ENCODE peak calls at places on chromosomes 13 and 19, in five cellular contexts. K, L, Z, P and N are unnamed samples.

GRCh38 chr19:35901854-35902661 is at the start of gene HCST:
- DNase-seq in K (no peak), L (no peak), Z (no peak), P (no peak), N (no peak)

GRCh38 chr13:41944229-41944628 is 16.7 kb downstream of the VWA8 start:
- DNase-seq in K (no peak), L (no peak), Z (no peak), P (no peak), N (no peak)

GRCh38 chr19:47704024-47704423 is 9.2 kb upstream of the EHD2 start:
- DNase-seq in K (no peak), L (no peak), Z (no peak), P (no peak), N (no peak)

GRCh38 chr19:40433391-40434216 is 7.8 kb upstream of the SERTAD1 start:
- DNase-seq in K (no peak), L (peak; percentile 87), Z (peak; percentile 89), P (peak; percentile 80), N (peak; percentile 86)

GRCh38 chr19:46373573-46374359 is 26.9 kb downstream of the PPP5C start:
- DNase-seq in K (no peak), L (peak; percentile 98), Z (peak; percentile 99), P (no peak), N (peak; percentile 62)

GRCh38 chr19:58038688-58039204 is 4.9 kb downstream of the ZSCAN1 start:
- DNase-seq in K (no peak), L (no peak), Z (no peak), P (no peak), N (no peak)

GRCh38 chr19:32555786-32556185 is 25.2 kb upstream of the PDCD5 start:
- DNase-seq in K (no peak), L (no peak), Z (no peak), P (no peak), N (no peak)

GRCh38 chr19:929523-930258 is 3.9 kb downstream of the ARID3A start:
- DNase-seq in K (no peak), L (no peak), Z (no peak), P (no peak), N (no peak)

GRCh38 chr13:78603240-78603947 is at the start of gene POU4F1:
- DNase-seq in K (no peak), L (no peak), Z (no peak), P (peak; percentile 80), N (no peak)

GRCh38 chr13:19795956-19796355 is 13.2 kb upstream of the PSPC1 start:
- DNase-seq in K (no peak), L (no peak), Z (no peak), P (no peak), N (no peak)

GRCh38 chr19:17289489-17289888 is 7.8 kb downstream of the ANKLE1 start:
- DNase-seq in K (peak; percentile 89), L (no peak), Z (no peak), P (peak; percentile 77), N (no peak)

GRCh38 chr19:33282036-33282686 is 20.2 kb downstream of the CEBPA start:
- DNase-seq in K (no peak), L (no peak), Z (no peak), P (no peak), N (no peak)

DNA sequence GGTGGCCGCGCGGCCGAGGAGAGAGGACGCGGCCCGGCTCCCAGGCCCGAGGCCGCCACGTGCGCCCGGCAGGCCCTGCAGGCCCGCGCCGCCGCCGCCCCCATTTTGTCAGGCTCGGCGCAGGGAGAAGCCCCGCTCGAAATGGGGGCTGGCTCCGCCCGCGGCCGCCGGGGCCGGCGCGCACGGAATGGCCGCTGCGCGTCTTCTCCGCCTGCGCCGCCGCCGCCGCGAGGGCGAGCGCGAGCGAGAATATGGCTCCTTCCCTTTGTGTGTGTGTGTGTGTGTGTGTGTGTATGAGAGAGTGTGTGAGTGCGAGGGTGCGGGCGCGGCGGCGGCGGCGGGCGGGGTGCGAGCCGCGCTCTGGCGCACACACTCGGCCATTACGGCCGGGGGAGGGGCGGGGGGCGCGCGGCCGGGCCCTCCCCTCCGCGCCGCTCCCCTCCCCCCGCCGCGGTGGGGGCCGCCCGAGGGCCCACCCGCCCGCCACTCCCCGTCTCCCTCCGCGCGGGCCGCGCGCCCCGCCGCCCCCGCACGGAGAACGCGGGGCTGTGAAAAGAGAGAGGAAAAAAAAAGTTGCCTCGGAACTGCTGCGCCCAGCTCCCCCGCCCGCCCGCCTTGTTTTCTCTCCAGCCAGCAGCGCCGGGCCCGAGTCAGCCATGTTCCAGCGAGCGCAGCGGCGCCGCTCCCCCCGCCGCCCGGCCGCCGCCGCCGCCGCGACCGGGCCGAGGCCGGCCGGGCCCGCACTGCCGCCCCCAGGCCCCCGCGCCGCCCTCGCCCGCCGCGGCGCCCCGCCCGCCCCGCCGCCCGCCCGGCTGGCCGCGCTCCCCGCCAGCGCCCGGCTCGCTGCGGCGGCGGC is 1.0 kb downstream of the HMGB1 start:
- DNase-seq in K (no peak), L (peak; percentile 65), Z (peak; percentile 77), P (peak; percentile 47), N (no peak)
- TF ChIP-seq POLR2AphosphoS5 in K (peak; percentile 37), L (peak; percentile 13), Z (no peak), P (no peak), N (peak; percentile 72)

GRCh38 chr19:8340341-8341096 is 2.5 kb downstream of the KANK3 start:
- DNase-seq in K (no peak), L (no peak), Z (no peak), P (no peak), N (peak; percentile 51)

GRCh38 chr19:8342316-8342683 is 762 bp downstream of the KANK3 start:
- DNase-seq in K (no peak), L (no peak), Z (no peak), P (no peak), N (no peak)

GRCh38 chr19:8338835-8339234 is 4.2 kb downstream of the KANK3 start:
- DNase-seq in K (no peak), L (no peak), Z (no peak), P (no peak), N (no peak)

GRCh38 chr19:8343483-8343844 is 402 bp upstream of the KANK3 start:
- DNase-seq in K (no peak), L (no peak), Z (no peak), P (no peak), N (no peak)

DNA sequence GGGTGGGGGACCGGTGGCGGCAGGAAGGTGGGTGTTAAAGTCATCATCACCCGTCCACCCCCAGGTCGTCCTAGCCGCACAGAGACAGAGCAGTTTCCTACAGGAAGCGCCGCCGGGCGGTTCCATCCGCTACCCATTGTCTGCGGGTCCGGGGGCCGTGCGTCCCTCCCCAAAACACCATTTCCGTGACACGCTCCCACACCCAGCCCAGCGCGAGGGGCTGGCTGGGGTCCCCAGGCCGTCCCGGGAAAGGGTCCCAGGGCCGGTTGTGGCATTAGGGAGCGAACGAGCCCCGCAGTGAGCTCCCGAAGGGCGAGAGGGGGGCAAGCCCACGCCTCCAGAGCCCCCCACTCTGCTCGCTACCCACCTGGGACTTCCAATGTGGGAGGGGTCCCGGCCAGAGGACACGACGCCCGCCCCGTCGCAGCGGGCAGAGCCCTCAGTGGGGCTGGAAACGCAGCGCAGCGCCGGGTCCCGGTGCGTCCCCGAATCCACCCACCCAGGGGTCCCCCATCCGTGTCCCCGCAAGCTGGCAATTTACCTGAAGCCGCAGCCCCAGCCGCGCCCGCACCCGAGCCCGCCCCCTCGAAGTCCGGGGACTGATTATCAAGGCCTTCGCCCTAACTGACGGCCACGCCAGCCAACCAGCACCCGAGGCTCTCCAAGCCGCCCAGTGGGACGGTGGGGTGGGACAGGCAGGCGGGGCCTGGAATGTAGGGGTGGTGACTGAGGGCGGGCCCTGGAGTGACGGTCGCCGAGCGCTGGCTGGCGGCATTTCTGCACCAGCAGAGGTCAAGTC is at the start of gene KANK3:
- DNase-seq in K (peak; percentile 97), L (peak; percentile 92), Z (peak; percentile 91), P (peak; percentile 99), N (peak; percentile 95)
- TF ChIP-seq POLR2AphosphoS5 in K (peak; percentile 64), L (peak; percentile 40), Z (peak; percentile 90), P (no peak), N (no peak)

GRCh38 chr13:28467886-28468519 is 26.9 kb downstream of the FLT1 start:
- DNase-seq in K (no peak), L (no peak), Z (no peak), P (no peak), N (no peak)
- TF ChIP-seq POLR2AphosphoS5 in K (no peak), L (no peak), Z (no peak), P (no peak), N (no peak)

DNA sequence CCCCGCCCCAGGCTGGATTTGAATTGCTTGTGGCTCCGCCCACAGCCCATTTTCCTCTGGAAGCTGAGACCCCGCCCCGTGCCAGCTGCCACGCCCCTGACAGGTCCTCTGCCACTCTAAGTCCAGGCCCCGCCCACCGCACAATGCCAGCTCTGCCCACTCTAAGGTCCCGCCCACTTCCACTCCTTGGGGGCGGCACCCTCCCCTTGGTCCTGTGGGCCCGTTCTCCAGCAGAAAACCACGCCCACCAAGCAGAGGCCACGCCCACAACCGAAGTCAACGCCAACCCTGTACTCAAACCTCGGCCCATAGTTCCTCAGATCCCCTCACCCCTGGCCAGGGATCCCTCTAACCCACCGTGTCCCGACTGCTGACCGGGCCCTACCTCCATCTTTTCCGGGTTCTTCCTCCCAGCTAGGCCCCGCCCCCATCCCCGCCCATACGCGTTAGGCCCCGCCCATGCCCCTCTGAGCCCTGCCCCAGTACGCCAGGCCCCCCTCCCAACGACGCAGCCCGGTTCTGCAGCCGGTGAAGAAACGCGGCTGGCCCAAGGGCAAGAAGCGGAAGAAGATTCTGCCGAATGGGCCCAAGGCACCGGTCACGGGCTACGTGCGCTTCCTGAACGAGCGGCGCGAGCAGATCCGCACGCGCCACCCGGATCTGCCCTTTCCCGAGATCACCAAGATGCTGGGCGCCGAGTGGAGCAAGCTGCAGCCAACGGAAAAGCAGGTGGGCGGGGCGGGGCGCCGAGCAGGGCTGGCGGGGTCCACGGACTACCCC is 1.3 kb downstream of the HMG20B start:
- DNase-seq in K (peak; percentile 97), L (peak; percentile 94), Z (peak; percentile 94), P (peak; percentile 87), N (peak; percentile 100)
- TF ChIP-seq POLR2AphosphoS5 in K (peak; percentile 32), L (no peak), Z (peak; percentile 65), P (no peak), N (no peak)

GRCh38 chr13:27977476-27978300 is 8.6 kb upstream of the CDX2 start:
- DNase-seq in K (no peak), L (no peak), Z (no peak), P (no peak), N (no peak)

GRCh38 chr13:27976362-27977177 is 7.5 kb upstream of the CDX2 start:
- DNase-seq in K (no peak), L (no peak), Z (no peak), P (no peak), N (no peak)

GRCh38 chr13:27973956-27974662 is 5.0 kb upstream of the CDX2 start:
- DNase-seq in K (no peak), L (no peak), Z (no peak), P (no peak), N (no peak)

GRCh38 chr13:27973291-27973690 is 4.2 kb upstream of the CDX2 start:
- DNase-seq in K (no peak), L (no peak), Z (no peak), P (no peak), N (no peak)

GRCh38 chr13:27975579-27976361 is 6.7 kb upstream of the CDX2 start:
- DNase-seq in K (no peak), L (no peak), Z (no peak), P (no peak), N (no peak)
- TF ChIP-seq POLR2AphosphoS5 in K (no peak), L (no peak), Z (no peak), P (no peak), N (no peak)

GRCh38 chr19:11535792-11536595 is 2.7 kb upstream of the CNN1 start:
- DNase-seq in K (peak; percentile 81), L (peak; percentile 91), Z (peak; percentile 73), P (peak; percentile 90), N (peak; percentile 71)
- TF ChIP-seq POLR2AphosphoS5 in K (peak; percentile 83), L (peak; percentile 65), Z (peak; percentile 75), P (no peak), N (no peak)